ENCODE peak calls at places on chromosomes 4 and X, in seven cellular contexts. N, A, R, M, P, Z and V are unnamed samples.

GRCh38 chr4:98522603-98523395 is 135.6 kb downstream of the TSPAN5 start:
- DNase-seq in Z (peak; percentile 92), R (no peak), A (peak; percentile 35), P (no peak), N (peak; percentile 87), M (no peak), V (no peak)

GRCh38 chr4:55438314-55438713 is 42.6 kb downstream of the TMEM165 start:
- DNase-seq in P (no peak), A (peak; percentile 75), R (no peak), Z (no peak), M (no peak), N (no peak), V (no peak)

GRCh38 chr4:84870398-84871163 is 95.9 kb downstream of the WDFY3 start:
- DNase-seq in Z (peak; percentile 76), R (no peak), N (peak; percentile 50), A (peak; percentile 9), P (peak; percentile 59), M (no peak), V (peak; percentile 27)

GRCh38 chr4:151990201-151990600 is 229.4 kb upstream of the GATB start:
- DNase-seq in R (no peak), A (no peak), Z (peak; percentile 41), M (no peak), P (no peak), N (peak; percentile 35), V (peak; percentile 8)

GRCh38 chr4:153564630-153565525 is 98.7 kb downstream of the TMEM131L start:
- DNase-seq in N (no peak), M (no peak), A (peak; percentile 98), P (no peak), Z (peak; percentile 60), R (no peak), V (peak; percentile 42)

GRCh38 chr4:165720411-165721082 is 152.5 kb upstream of the TLL1 start:
- DNase-seq in M (no peak), P (no peak), N (no peak), R (no peak), A (no peak), Z (no peak), V (no peak)

GRCh38 chrX:76893930-76894329 is 466.4 kb downstream of the MAGEE1 start:
- DNase-seq in N (no peak), R (no peak), A (no peak), P (no peak), Z (no peak), M (no peak), V (no peak)

GRCh38 chr4:189081831-189082230 is 858.8 kb upstream of the FRG1 start:
- DNase-seq in R (no peak), Z (peak; percentile 67), M (no peak), P (no peak), N (no peak), A (no peak), V (no peak)

GRCh38 chr4:793941-794621 is 31.8 kb downstream of the CPLX1 start:
- DNase-seq in M (no peak), Z (peak; percentile 22), A (no peak), P (no peak), N (no peak), R (no peak), V (no peak)

GRCh38 chr4:6275898-6276563 is 6.4 kb downstream of the WFS1 start:
- DNase-seq in R (no peak), P (no peak), A (peak; percentile 92), Z (no peak), M (no peak), N (no peak), V (no peak)

GRCh38 chr4:139986621-139987510 is 167.1 kb downstream of the MAML3 start:
- DNase-seq in M (no peak), A (no peak), Z (peak; percentile 28), P (no peak), R (no peak), N (no peak), V (no peak)

GRCh38 chr4:178316211-178316610 is 874.0 kb upstream of the AGA start:
- DNase-seq in R (no peak), A (no peak), Z (no peak), P (no peak), M (no peak), N (no peak), V (no peak)

GRCh38 chr4:109739547-109739946 is 9.7 kb upstream of the PLA2G12A start:
- DNase-seq in N (no peak), A (no peak), Z (peak; percentile 47), M (no peak), R (no peak), P (no peak), V (no peak)

GRCh38 chr4:78155616-78156105 is 98.5 kb downstream of the FRAS1 start:
- DNase-seq in A (peak; percentile 88), N (peak; percentile 7), R (no peak), P (no peak), M (no peak), Z (no peak), V (no peak)

GRCh38 chrX:131816551-131817136 is 206.5 kb upstream of the STK26 start:
- DNase-seq in Z (peak; percentile 74), R (peak; percentile 90), N (no peak), M (no peak), A (no peak), P (no peak), V (no peak)

GRCh38 chr4:151049430-151049884 is 34.4 kb upstream of the LRBA start:
- DNase-seq in R (no peak), P (peak; percentile 89), N (no peak), Z (no peak), A (no peak), M (no peak), V (no peak)

GRCh38 chrX:56968980-56969379 is 26.4 kb downstream of the SPIN3 start:
- DNase-seq in Z (peak; percentile 16), P (no peak), M (no peak), A (no peak), R (no peak), N (no peak), V (no peak)

GRCh38 chr4:124432500-124432899 is 280.0 kb downstream of the ANKRD50 start:
- DNase-seq in Z (peak; percentile 27), M (no peak), P (no peak), A (no peak), R (no peak), N (no peak), V (peak; percentile 73)

GRCh38 chr4:1350169-1350520 is 3.1 kb downstream of the UVSSA start:
- DNase-seq in A (no peak), Z (no peak), P (no peak), M (no peak), R (no peak), N (no peak), V (no peak)

GRCh38 chr4:152696764-152697250 is 17.0 kb upstream of the TMEM154 start:
- DNase-seq in N (peak; percentile 54), A (peak; percentile 63), M (no peak), P (no peak), R (peak; percentile 98), Z (peak; percentile 65), V (no peak)

GRCh38 chrX:118570209-118570608 is 74.6 kb downstream of the DOCK11 start:
- DNase-seq in A (no peak), M (no peak), R (no peak), Z (no peak), N (no peak), P (no peak), V (no peak)

GRCh38 chr4:149344436-149344835 is 471.2 kb downstream of the IQCM start:
- DNase-seq in R (no peak), A (no peak), N (no peak), Z (peak; percentile 34), M (no peak), P (no peak), V (no peak)
- TF ChIP-seq CEBPB in R (no peak), A (no peak), N (no peak), Z (no peak), M (no peak), P (no peak), V (no peak)

GRCh38 chr4:174262624-174263444 is 20.6 kb downstream of the FBXO8 start:
- DNase-seq in Z (no peak), N (no peak), R (no peak), A (no peak), P (no peak), M (no peak), V (no peak)

GRCh38 chr4:174260099-174260498 is 23.4 kb downstream of the FBXO8 start:
- DNase-seq in N (no peak), A (peak; percentile 70), P (no peak), Z (peak; percentile 85), R (no peak), M (no peak), V (peak; percentile 85)

GRCh38 chr4:174266416-174266815 is 17.1 kb downstream of the FBXO8 start:
- DNase-seq in P (no peak), Z (no peak), N (no peak), M (no peak), R (no peak), A (no peak), V (no peak)

GRCh38 chr4:174263445-174263736 is 20.1 kb downstream of the FBXO8 start:
- DNase-seq in N (no peak), R (no peak), P (no peak), Z (no peak), A (no peak), M (no peak), V (no peak)

DNA sequence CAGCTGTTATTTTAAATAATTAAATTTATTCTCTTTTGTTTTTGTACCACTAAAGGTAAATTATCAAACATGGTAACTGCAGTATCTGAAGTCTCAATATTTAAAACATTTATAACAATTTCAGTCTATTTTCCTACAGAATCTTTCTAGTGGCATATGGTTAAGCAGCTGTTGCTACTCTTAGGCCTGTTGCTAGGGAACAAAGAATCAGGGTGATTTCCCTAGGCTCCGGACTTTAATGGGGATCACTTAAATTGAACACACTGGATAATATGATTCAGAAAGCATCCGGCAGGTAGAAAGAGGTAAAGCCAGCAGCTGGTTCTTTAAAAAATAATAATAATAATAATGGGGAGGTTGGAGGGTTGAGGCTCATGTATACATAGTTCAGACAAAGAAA is 17.6 kb downstream of the FBXO8 start:
- DNase-seq in M (no peak), R (no peak), A (no peak), P (no peak), N (no peak), Z (no peak), V (no peak)
- TF ChIP-seq CEBPB in M (no peak), R (no peak), A (no peak), P (no peak), N (no peak), Z (no peak), V (no peak)

GRCh38 chr4:133150643-133151300 is 1.7 kb downstream of the PCDH10 start:
- DNase-seq in M (no peak), N (no peak), Z (no peak), P (peak; percentile 72), A (no peak), R (no peak), V (no peak)

GRCh38 chr4:133149932-133150642 is 993 bp downstream of the PCDH10 start:
- DNase-seq in P (no peak), Z (no peak), M (no peak), N (no peak), R (no peak), A (no peak), V (no peak)

GRCh38 chr4:133152330-133152791 is 3.3 kb downstream of the PCDH10 start:
- DNase-seq in M (no peak), Z (no peak), A (no peak), R (no peak), N (no peak), P (peak; percentile 74), V (no peak)

GRCh38 chr4:133151681-133152329 is 2.7 kb downstream of the PCDH10 start:
- DNase-seq in Z (no peak), P (peak; percentile 76), A (no peak), M (no peak), R (no peak), N (no peak), V (peak; percentile 3)

GRCh38 chr4:133151301-133151680 is 2.2 kb downstream of the PCDH10 start:
- DNase-seq in R (no peak), Z (no peak), N (no peak), M (no peak), P (no peak), A (no peak), V (no peak)
- TF ChIP-seq CEBPB in R (no peak), Z (no peak), N (no peak), M (no peak), P (no peak), A (no peak), V (no peak)

GRCh38 chr4:76197001-76197743 is 16.5 kb downstream of the SCARB2 start:
- DNase-seq in R (no peak), M (no peak), Z (peak; percentile 41), A (no peak), P (no peak), N (no peak), V (no peak)
- TF ChIP-seq CEBPB in R (no peak), M (no peak), Z (no peak), A (no peak), P (no peak), N (no peak), V (no peak)